ENCODE peak calls at places on chromosomes 13 and 19, in ten cellular contexts. H is aorta; Y is stomach; G is IMR-90; P is upper lobe of right lung; X is CD4-positive, alpha-beta memory T cell; E is A673; Z is CD8-positive, alpha-beta T cell; W is K562; S is SJSA1. N is an unnamed sample. For H3K4me1 and H3K36me3, the result is how much of the 10 kb centered on the place peaks cover.

GRCh38 chr13:110070046-110070445 is 236.9 kb downstream of the COL4A1 start:
- DNase-seq in H (no peak), Y (no peak), G (no peak), P (no peak), X (no peak), E (no peak), Z (no peak), W (no peak), S (no peak), N (no peak)

GRCh38 chr19:13079542-13079986 is 23.1 kb downstream of the LYL1 start:
- DNase-seq in H (no peak), Y (peak), G (peak), P (peak), X (no peak), E (peak), Z (no peak), W (peak), S (no peak), N (peak)

GRCh38 chr13:47175172-47175806 is 278.4 kb upstream of the HTR2A start:
- DNase-seq in H (no peak), Y (no peak), G (peak), P (no peak), X (no peak), E (peak), Z (no peak), W (no peak), S (peak), N (peak)

GRCh38 chr13:59450218-59450617 is 713.5 kb downstream of the DIAPH3 start:
- DNase-seq in H (no peak), Y (no peak), G (no peak), P (no peak), X (no peak), E (no peak), Z (no peak), W (no peak), S (no peak), N (no peak)

GRCh38 chr19:40947114-40947513 is 44.0 kb upstream of the CYP2B6 start:
- DNase-seq in H (no peak), Y (no peak), G (no peak), P (no peak), X (no peak), E (no peak), Z (no peak), W (no peak), S (no peak), N (no peak)

GRCh38 chr19:1646931-1647663 is 5.3 kb downstream of the TCF3 start:
- DNase-seq in H (no peak), Y (no peak), G (no peak), P (no peak), X (no peak), E (no peak), Z (no peak), W (no peak), S (no peak), N (no peak)

GRCh38 chr19:33804021-33804799 is 7.5 kb downstream of the KCTD15 start:
- DNase-seq in H (peak), Y (peak), G (peak), P (no peak), X (no peak), E (no peak), Z (no peak), W (no peak), S (no peak), N (peak)

GRCh38 chr13:44523176-44524017 is 52.7 kb downstream of the TSC22D1 start:
- DNase-seq in H (no peak), Y (no peak), G (peak), P (no peak), X (no peak), E (peak), Z (no peak), W (peak), S (peak), N (peak)

GRCh38 chr19:33554821-33555220 is 33.2 kb upstream of the PEPD start:
- DNase-seq in H (no peak), Y (no peak), G (no peak), P (peak), X (no peak), E (no peak), Z (no peak), W (no peak), S (no peak), N (no peak)

GRCh38 chr13:77329133-77330008 is 2.5 kb upstream of the MYCBP2 start:
- DNase-seq in H (peak), Y (peak), G (peak), P (peak), X (peak), E (peak), Z (peak), W (peak), S (peak), N (peak)

GRCh38 chr13:77326905-77327604 is at the start of gene MYCBP2:
- DNase-seq in H (peak), Y (peak), G (peak), P (peak), X (peak), E (peak), Z (peak), W (peak), S (peak), N (peak)

GRCh38 chr13:77330009-77330471 is 3.1 kb upstream of the MYCBP2 start:
- DNase-seq in H (no peak), Y (no peak), G (no peak), P (no peak), X (peak), E (peak), Z (no peak), W (no peak), S (no peak), N (peak)

GRCh38 chr13:77331421-77331820 is 4.5 kb upstream of the MYCBP2 start:
- DNase-seq in H (no peak), Y (no peak), G (no peak), P (no peak), X (no peak), E (no peak), Z (no peak), W (no peak), S (no peak), N (no peak)

DNA sequence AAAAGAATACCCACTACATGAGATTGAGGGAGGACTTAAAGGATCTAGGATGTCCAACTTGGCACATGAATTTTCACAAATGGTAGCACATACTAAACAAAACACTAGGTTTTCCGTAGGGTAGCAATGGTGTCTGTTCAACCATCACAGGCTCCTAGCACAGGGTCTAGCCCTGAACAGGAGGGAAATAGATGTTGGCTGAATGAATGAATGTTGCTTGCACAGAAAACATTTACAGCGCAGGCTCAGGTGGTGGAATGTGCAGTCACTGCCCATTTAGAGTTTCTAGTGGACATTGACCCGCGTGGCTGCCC is 1.9 kb upstream of the MYCBP2 start:
- DNase-seq in H (no peak), Y (no peak), G (no peak), P (no peak), X (no peak), E (no peak), Z (no peak), W (no peak), S (no peak), N (no peak)
- H3K4me3 ChIP-seq in H (peak), Y (peak), G (peak), P (peak), X (peak), E (peak), Z (peak), W (peak), S (peak), N (peak)

GRCh38 chr19:55146078-55146647 is 2.8 kb downstream of the TNNT1 start:
- DNase-seq in H (no peak), Y (no peak), G (no peak), P (no peak), X (no peak), E (peak), Z (no peak), W (peak), S (no peak), N (peak)

GRCh38 chr19:55146648-55147218 is 2.3 kb downstream of the TNNT1 start:
- DNase-seq in H (no peak), Y (no peak), G (no peak), P (no peak), X (no peak), E (peak), Z (no peak), W (peak), S (no peak), N (peak)

GRCh38 chr19:55152017-55152416 is 3.0 kb upstream of the TNNT1 start:
- DNase-seq in H (no peak), Y (no peak), G (no peak), P (no peak), X (no peak), E (peak), Z (no peak), W (peak), S (no peak), N (no peak)

GRCh38 chr19:55147408-55148251 is 1.4 kb downstream of the TNNT1 start:
- DNase-seq in H (no peak), Y (no peak), G (no peak), P (no peak), X (no peak), E (no peak), Z (no peak), W (no peak), S (no peak), N (no peak)

GRCh38 chr19:55149078-55150003 is at the start of gene TNNT1:
- DNase-seq in H (no peak), Y (no peak), G (no peak), P (peak), X (no peak), E (peak), Z (no peak), W (no peak), S (no peak), N (peak)
- H3K4me1 ChIP-seq in H (under half), Y (under half), G (under half), P (under half), X (under half), E (under half), Z (under half), W (under half), S (under half), N (under half)

GRCh38 chr19:10637894-10638293 is 12.5 kb downstream of the SLC44A2 start:
- DNase-seq in H (no peak), Y (no peak), G (no peak), P (no peak), X (no peak), E (no peak), Z (no peak), W (no peak), S (no peak), N (no peak)
- H3K36me3 ChIP-seq in H (under half), Y (half or more), G (half or more), P (half or more), X (half or more), E (under half), Z (half or more), W (under half), S (half or more), N (under half)

DNA sequence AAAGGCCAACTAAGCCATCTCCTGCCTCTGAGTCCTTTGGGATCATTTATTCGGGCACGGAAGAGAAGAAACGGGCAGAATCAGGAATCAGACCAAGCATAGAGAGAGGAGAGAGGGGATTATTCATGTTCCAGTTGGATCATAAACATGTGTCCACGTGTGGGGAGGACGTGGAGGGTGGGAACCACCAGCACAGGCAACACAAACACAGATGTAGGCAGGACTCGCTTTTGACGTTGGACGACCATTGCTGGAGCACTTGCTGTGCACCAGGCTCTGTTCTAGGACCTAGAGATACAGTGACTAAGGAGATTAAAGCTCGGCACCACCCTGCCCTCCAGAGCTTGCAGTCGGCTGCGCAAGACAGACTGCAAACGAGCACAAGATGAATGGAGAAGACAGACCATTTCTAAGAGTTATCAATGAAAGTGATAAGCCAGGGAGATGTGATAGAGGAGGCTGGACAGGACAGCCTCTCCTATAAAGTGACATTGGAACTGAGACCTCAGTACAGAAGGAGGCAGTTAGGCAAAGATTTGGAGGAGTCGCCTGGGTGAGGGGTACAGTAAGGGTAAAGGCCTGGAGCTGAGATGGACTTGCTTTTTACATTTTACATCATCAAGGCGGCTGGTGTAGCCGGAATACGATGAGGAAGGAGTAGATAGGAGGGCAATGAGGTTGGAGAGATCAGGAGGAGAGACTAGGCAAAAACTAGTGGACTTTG is 716 bp downstream of the SH2D3A start:
- DNase-seq in H (no peak), Y (no peak), G (no peak), P (no peak), X (no peak), E (no peak), Z (no peak), W (no peak), S (no peak), N (no peak)
- H3K4me3 ChIP-seq in H (no peak), Y (peak), G (no peak), P (peak), X (peak), E (peak), Z (peak), W (peak), S (no peak), N (no peak)

GRCh38 chr13:114067381-114067885 is 65.0 kb downstream of the RASA3 start:
- DNase-seq in H (peak), Y (no peak), G (peak), P (no peak), X (peak), E (no peak), Z (no peak), W (no peak), S (peak), N (peak)

GRCh38 chr13:114065926-114066774 is 66.3 kb downstream of the RASA3 start:
- DNase-seq in H (peak), Y (no peak), G (no peak), P (peak), X (no peak), E (no peak), Z (no peak), W (no peak), S (no peak), N (peak)

GRCh38 chr13:114065141-114065925 is 67.1 kb downstream of the RASA3 start:
- DNase-seq in H (peak), Y (peak), G (peak), P (peak), X (peak), E (peak), Z (peak), W (peak), S (peak), N (peak)

GRCh38 chr13:114067886-114068722 is 64.3 kb downstream of the RASA3 start:
- DNase-seq in H (peak), Y (no peak), G (no peak), P (peak), X (peak), E (no peak), Z (no peak), W (no peak), S (no peak), N (no peak)

DNA sequence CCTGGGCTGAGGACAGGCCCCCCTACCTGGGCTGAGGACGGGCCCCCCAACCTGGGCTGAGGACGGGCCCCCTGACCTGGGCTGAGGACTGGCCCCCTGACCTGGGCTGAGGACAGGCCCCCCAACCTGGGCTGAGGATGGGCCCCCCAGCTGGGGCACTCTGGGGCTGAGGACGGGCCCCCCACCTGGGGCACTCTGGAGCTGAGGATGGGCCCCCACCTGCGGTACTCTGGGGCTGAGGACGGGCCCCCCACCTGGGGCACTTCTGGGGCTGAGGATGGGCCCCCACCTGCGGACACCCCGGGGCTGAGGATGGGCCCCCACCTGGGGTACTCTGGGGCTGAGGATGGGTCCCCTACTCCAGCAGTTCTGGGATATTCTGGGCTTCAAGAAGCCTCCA is 65.5 kb downstream of the RASA3 start:
- DNase-seq in H (peak), Y (no peak), G (no peak), P (peak), X (no peak), E (no peak), Z (no peak), W (no peak), S (no peak), N (no peak)
- H3K4me1 ChIP-seq in H (under half), Y (half or more), G (half or more), P (half or more), X (half or more), E (under half), Z (half or more), W (under half), S (half or more), N (half or more)

GRCh38 chr19:55690109-55690768 is 15.2 kb downstream of the EPN1 start:
- DNase-seq in H (no peak), Y (no peak), G (no peak), P (peak), X (no peak), E (no peak), Z (no peak), W (no peak), S (no peak), N (no peak)
- H3K36me3 ChIP-seq in H (under half), Y (half or more), G (half or more), P (half or more), X (half or more), E (under half), Z (under half), W (half or more), S (half or more), N (under half)

GRCh38 chr19:407501-408440 is 1.2 kb downstream of the C2CD4C start:
- DNase-seq in H (peak), Y (no peak), G (no peak), P (peak), X (no peak), E (no peak), Z (no peak), W (no peak), S (no peak), N (no peak)
- H3K4me3 ChIP-seq in H (no peak), Y (peak), G (no peak), P (peak), X (no peak), E (peak), Z (no peak), W (no peak), S (no peak), N (no peak)

DNA sequence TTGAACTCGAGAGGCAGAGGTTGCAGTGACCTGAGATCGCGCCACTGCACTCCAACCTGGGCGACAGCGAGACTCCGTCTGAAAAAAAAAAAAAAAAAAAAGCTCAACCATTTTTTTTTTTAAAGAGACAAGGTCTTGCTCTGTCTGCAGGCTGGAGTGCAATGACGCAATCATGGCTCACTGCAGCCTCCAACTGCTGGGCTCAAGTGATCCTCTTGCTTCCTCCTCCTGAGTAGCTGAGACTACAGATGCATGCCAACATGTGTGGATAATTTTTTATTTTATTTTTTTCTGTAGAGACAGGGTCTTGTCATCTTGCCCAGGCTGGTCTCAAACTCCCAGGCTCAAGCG is 10.3 kb downstream of the EHD2 start:
- DNase-seq in H (peak), Y (peak), G (peak), P (peak), X (no peak), E (peak), Z (no peak), W (no peak), S (no peak), N (peak)
- H3K4me1 ChIP-seq in H (under half), Y (half or more), G (under half), P (half or more), X (under half), E (under half), Z (under half), W (under half), S (half or more), N (half or more)

GRCh38 chr13:52664269-52664668 is 11.6 kb downstream of the SUGT1 start:
- DNase-seq in H (no peak), Y (no peak), G (no peak), P (no peak), X (no peak), E (no peak), Z (no peak), W (no peak), S (no peak), N (no peak)

GRCh38 chr13:52665325-52665724 is 12.7 kb downstream of the SUGT1 start:
- DNase-seq in H (no peak), Y (no peak), G (peak), P (no peak), X (peak), E (peak), Z (no peak), W (no peak), S (peak), N (peak)

GRCh38 chr13:52659340-52659739 is 6.7 kb downstream of the SUGT1 start:
- DNase-seq in H (no peak), Y (no peak), G (no peak), P (no peak), X (no peak), E (no peak), Z (no peak), W (no peak), S (no peak), N (no peak)
- H3K36me3 ChIP-seq in H (under half), Y (half or more), G (under half), P (half or more), X (under half), E (half or more), Z (under half), W (half or more), S (half or more), N (half or more)